ENCODE peak calls at places on chromosomes 6 and 20, in four cellular contexts. D is nephron progenitor cell, A is AG10803, V is GM13976. K is an unnamed sample.

GRCh38 chr20:26208296-26209091 is 511.8 kb upstream of the ZNF337 start:
- DNase-seq in A (no peak), D (peak), V (peak), K (no peak)

GRCh38 chr20:18031050-18031449 is 26.7 kb downstream of the OVOL2 start:
- DNase-seq in V (no peak), A (no peak), D (no peak), K (no peak)

GRCh38 chr6:47292944-47293343 is 16.8 kb downstream of the TNFRSF21 start:
- DNase-seq in V (no peak), A (peak), D (no peak), K (no peak)

GRCh38 chr20:50824137-50824536 is 29.3 kb downstream of the BCAS4 start:
- DNase-seq in D (no peak), V (no peak), A (peak), K (peak)

GRCh38 chr6:95581073-95581472 is 3.7 kb downstream of the MANEA start:
- DNase-seq in A (no peak), D (no peak), V (no peak), K (no peak)

GRCh38 chr6:81480139-81480538 is 272.3 kb downstream of the TENT5A start:
- DNase-seq in A (no peak), D (no peak), V (no peak), K (no peak)

GRCh38 chr6:106927531-106928398 is 46.8 kb downstream of the CD24 start:
- DNase-seq in D (peak), V (peak), A (peak), K (peak)

GRCh38 chr6:4906293-4906941 is 97.4 kb downstream of the RPP40 start:
- DNase-seq in D (no peak), A (no peak), V (peak), K (no peak)

GRCh38 chr6:141103246-141103645 is 1029.5 kb upstream of the GJE1 start:
- DNase-seq in A (peak), V (no peak), D (no peak), K (peak)

GRCh38 chr6:26604026-26604425 is 7.3 kb downstream of the ABT1 start:
- DNase-seq in D (no peak), V (no peak), A (no peak), K (no peak)

GRCh38 chr20:56925696-56926101 is 296.6 kb downstream of the TFAP2C start:
- DNase-seq in A (no peak), V (no peak), D (peak), K (no peak)

GRCh38 chr20:44271915-44272663 is 25.0 kb downstream of the GDAP1L1 start:
- DNase-seq in A (no peak), V (no peak), D (no peak), K (no peak)

GRCh38 chr6:54991761-54992330 is 145.3 kb downstream of the FAM83B start:
- DNase-seq in V (no peak), D (no peak), A (no peak), K (no peak)

GRCh38 chr20:17794400-17794799 is 94.6 kb downstream of the BANF2 start:
- DNase-seq in D (no peak), V (no peak), A (no peak), K (no peak)

GRCh38 chr6:128238248-128238647 is 282.2 kb downstream of the PTPRK start:
- DNase-seq in V (no peak), D (no peak), A (no peak), K (no peak)

GRCh38 chr6:90715093-90715655 is 128.3 kb upstream of the MAP3K7 start:
- DNase-seq in D (no peak), A (no peak), V (no peak), K (no peak)

GRCh38 chr20:19633985-19634384 is 124.1 kb upstream of the RIN2 start:
- DNase-seq in V (no peak), D (no peak), A (peak), K (peak)

GRCh38 chr20:24773751-24774201 is 175.3 kb upstream of the CST7 start:
- DNase-seq in A (peak), V (no peak), D (no peak), K (peak)

GRCh38 chr20:44495802-44496481 is 20.3 kb downstream of the TTPAL start:
- DNase-seq in V (no peak), D (no peak), A (peak), K (peak)

GRCh38 chr6:35386989-35387388 is 44.6 kb downstream of the PPARD start:
- DNase-seq in V (no peak), D (no peak), A (no peak), K (no peak)

GRCh38 chr6:21971540-21971939 is 325.3 kb downstream of the PRL start:
- DNase-seq in V (no peak), A (no peak), D (no peak), K (no peak)

GRCh38 chr20:48656120-48656519 is 171.7 kb downstream of the PREX1 start:
- DNase-seq in D (no peak), V (no peak), A (no peak), K (no peak)

GRCh38 chr6:39362487-39362865 is 40.0 kb upstream of the KCNK16 start:
- DNase-seq in V (no peak), A (peak), D (no peak), K (no peak)
- TF ChIP-seq CTCF in V (no peak), A (peak), D (no peak), K (no peak)

GRCh38 chr6:2598867-2599266 is 151.9 kb downstream of the MYLK4 start:
- DNase-seq in V (no peak), A (no peak), D (no peak), K (no peak)
- TF ChIP-seq CTCF in V (no peak), A (no peak), D (no peak), K (no peak)

GRCh38 chr6:157536218-157536534 is 155.2 kb downstream of the ZDHHC14 start:
- DNase-seq in V (no peak), A (no peak), D (no peak), K (no peak)

GRCh38 chr6:157534134-157534871 is 153.3 kb downstream of the ZDHHC14 start:
- DNase-seq in V (no peak), D (no peak), A (no peak), K (no peak)

GRCh38 chr6:157534991-157535353 is 154.0 kb downstream of the ZDHHC14 start:
- DNase-seq in A (no peak), V (no peak), D (no peak), K (no peak)

GRCh38 chr6:157537518-157537917 is 156.5 kb downstream of the ZDHHC14 start:
- DNase-seq in A (peak), V (no peak), D (no peak), K (no peak)

DNA sequence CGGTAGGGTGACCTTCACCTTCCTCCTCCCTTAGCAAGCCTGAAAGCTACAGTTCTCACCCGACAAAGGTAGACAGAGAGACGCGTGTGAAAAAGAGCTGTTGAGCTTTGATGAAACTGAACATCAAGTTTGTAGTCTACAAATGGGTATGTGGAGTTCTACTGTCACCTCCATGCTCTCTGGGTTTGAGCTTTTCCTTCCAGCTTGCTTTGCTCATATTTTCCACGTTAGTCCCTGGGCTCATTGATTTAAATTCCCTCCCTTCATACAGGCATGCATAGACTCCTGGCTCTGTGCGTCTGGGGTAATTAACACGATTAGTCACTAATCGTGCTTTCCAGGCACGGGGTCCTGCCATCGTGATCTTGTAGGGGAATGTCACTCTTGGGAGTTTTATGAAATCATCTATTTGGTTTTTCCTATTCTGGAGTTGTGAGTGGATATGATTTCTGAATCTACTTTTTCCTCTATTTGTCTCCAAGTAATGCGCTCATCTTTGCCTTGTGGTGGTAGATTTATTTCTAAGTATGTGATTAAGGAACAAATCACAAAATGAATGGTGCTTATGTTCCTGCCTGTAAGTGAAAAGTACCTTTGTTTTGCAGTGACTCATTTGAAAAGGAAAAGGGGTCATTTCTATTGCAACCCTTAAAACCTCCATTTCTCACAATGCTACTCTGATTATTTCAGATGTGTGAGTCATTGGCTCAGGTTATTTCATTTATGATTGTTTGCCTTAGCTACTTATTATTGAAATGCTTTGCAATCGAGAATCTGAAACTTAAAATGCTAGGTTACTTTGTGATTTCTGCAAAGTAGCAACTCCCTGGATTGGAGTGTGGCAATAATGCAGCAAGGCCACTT is 154.6 kb downstream of the ZDHHC14 start:
- DNase-seq in V (peak), A (peak), D (no peak), K (peak)
- TF ChIP-seq CTCF in V (no peak), A (no peak), D (no peak), K (no peak)

GRCh38 chr20:37439223-37439933 is 81.7 kb upstream of the NNAT start:
- DNase-seq in V (no peak), A (no peak), D (no peak), K (no peak)

GRCh38 chr20:37438464-37439222 is 82.4 kb upstream of the NNAT start:
- DNase-seq in A (no peak), V (no peak), D (no peak), K (no peak)

GRCh38 chr20:37442547-37442946 is 78.5 kb upstream of the NNAT start:
- DNase-seq in V (no peak), D (no peak), A (no peak), K (no peak)

GRCh38 chr20:37442986-37443385 is 78.1 kb upstream of the NNAT start:
- DNase-seq in V (no peak), D (no peak), A (no peak), K (no peak)

DNA sequence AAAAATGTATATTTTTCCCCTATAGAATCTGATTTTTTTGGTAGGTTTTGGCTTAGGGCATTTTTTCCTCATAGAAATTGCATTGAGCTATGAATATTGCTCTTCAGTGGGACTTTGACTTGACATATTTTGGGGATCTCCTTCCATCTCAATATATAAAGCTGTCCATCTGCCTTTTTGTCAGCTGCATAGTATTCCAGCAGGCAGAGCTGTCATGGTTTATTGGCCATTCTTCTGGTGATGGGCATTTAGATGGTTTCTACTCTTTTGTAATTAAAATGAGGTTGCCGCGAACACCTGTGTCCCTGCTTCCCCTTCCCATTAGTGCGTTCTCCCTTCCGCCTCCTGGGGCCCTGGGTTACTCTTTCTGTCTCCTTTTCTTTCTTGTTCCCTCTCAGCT is 80.0 kb upstream of the NNAT start:
- DNase-seq in V (no peak), A (no peak), D (no peak), K (no peak)
- TF ChIP-seq CTCF in V (no peak), A (no peak), D (no peak), K (no peak)

GRCh38 chr6:116779569-116780164 is 14.1 kb upstream of the FAM162B start:
- DNase-seq in V (peak), D (peak), A (peak), K (peak)
- TF ChIP-seq CTCF in V (peak), D (peak), A (peak), K (peak)

DNA sequence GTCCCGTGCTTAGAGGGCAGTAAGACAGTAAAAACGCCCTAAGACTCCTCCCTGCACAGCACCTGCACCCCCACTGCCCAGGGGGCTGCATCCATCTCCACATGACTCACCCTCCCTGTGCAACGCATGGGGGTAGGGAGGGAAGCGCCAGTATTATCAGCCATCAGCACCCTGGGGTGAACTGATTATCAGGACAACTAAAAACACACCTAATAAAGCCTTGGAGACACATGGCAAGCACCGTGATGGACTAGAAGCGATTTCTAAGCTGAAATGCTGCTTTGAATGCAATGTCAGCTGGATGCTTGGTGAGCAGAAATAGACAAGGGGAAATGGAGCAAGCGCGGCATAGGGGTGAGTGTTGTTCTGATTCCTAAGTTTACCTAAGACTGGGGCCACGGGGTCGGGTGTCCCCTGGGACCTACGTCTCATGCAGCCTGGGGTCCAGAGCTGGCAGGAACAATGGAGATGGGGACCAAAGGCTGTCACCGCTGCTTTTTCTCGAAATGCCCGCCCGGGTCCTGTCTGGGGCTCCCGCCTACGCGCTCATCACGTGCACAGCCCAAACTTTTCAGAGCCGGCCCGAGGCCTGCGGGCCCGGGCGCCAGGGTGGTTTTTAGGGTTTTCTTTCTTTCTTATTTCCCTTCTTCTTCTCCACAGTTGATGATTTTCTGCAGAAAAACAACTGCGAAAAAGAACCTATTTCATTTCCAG is 702 bp upstream of the TNFAIP3 start:
- DNase-seq in D (no peak), A (no peak), V (no peak), K (no peak)
- TF ChIP-seq CTCF in D (no peak), A (no peak), V (no peak), K (no peak)

GRCh38 chr6:28124350-28124970 is at the start of gene ZSCAN16:
- DNase-seq in V (peak), A (peak), D (peak), K (peak)
- TF ChIP-seq CTCF in V (no peak), A (no peak), D (no peak), K (no peak)

K was measured in HFFc6.